ENCODE peak calls at places on chromosomes 4 and X, in nine cellular contexts. N, F, R, E, O, A, T, C and L are unnamed samples.

GRCh38 chrX:46203115-46203514 is 342.1 kb downstream of the ZNF674 start:
- DNase-seq in N (no peak), F (no peak), R (no peak), E (no peak), O (no peak), A (no peak), T (no peak), C (no peak), L (no peak)

GRCh38 chr4:142922720-142923119 is 76.6 kb upstream of the INPP4B start:
- DNase-seq in N (no peak), F (no peak), R (no peak), E (no peak), O (no peak), A (no peak), T (no peak), C (no peak), L (no peak)

GRCh38 chr4:142595222-142595871 is 250.8 kb downstream of the INPP4B start:
- DNase-seq in N (no peak), F (no peak), R (no peak), E (no peak), O (no peak), A (no peak), T (no peak), C (no peak), L (no peak)

GRCh38 chr4:85370400-85371032 is 104.4 kb upstream of the ARHGAP24 start:
- DNase-seq in N (no peak), F (no peak), R (peak; percentile 49), E (peak; percentile 86), O (peak; percentile 46), A (peak; percentile 9), T (no peak), C (no peak), L (peak; percentile 11)

GRCh38 chrX:46317158-46317557 is 228.1 kb downstream of the ZNF674 start:
- DNase-seq in N (no peak), F (no peak), R (no peak), E (no peak), O (no peak), A (no peak), T (no peak), C (no peak), L (no peak)

GRCh38 chr4:166222271-166222670 is 349.2 kb downstream of the TLL1 start:
- DNase-seq in N (no peak), F (no peak), R (no peak), E (no peak), O (no peak), A (no peak), T (no peak), C (no peak), L (no peak)

GRCh38 chrX:21912989-21913388 is 27.5 kb upstream of the SMS start:
- DNase-seq in N (no peak), F (no peak), R (no peak), E (no peak), O (no peak), A (no peak), T (no peak), C (no peak), L (no peak)

GRCh38 chr4:22485751-22486150 is 30.1 kb downstream of the ADGRA3 start:
- DNase-seq in N (no peak), F (no peak), R (no peak), E (no peak), O (no peak), A (peak; percentile 31), T (no peak), C (no peak), L (peak; percentile 48)

GRCh38 chrX:132058050-132058449 is 34.9 kb downstream of the STK26 start:
- DNase-seq in N (no peak), F (no peak), R (no peak), E (no peak), O (no peak), A (no peak), T (no peak), C (no peak), L (no peak)